ENCODE peak calls at places on chromosomes 13 and 19, in eight cellular contexts. Z is left lung, W is T follicular helper cell, S is GM03348, T is AG04449, B is aorta, N is NCI-H1417, C is AG08395. F is an unnamed sample.

GRCh38 chr19:8511573-8512101 is 2.3 kb downstream of the ZNF414 start:
- DNase-seq in Z (no peak), W (no peak), S (no peak), T (no peak), B (no peak), N (no peak), C (no peak), F (no peak)

GRCh38 chr19:10473192-10473591 is 30.0 kb downstream of the KEAP1 start:
- DNase-seq in Z (no peak), W (no peak), S (no peak), T (no peak), B (no peak), N (no peak), C (no peak), F (no peak)

GRCh38 chr19:56162258-56162657 is 13.6 kb upstream of the GALP start:
- DNase-seq in Z (no peak), W (no peak), S (no peak), T (no peak), B (no peak), N (no peak), C (no peak), F (no peak)

GRCh38 chr19:23015660-23016059 is 12.7 kb upstream of the ZNF728 start:
- DNase-seq in Z (no peak), W (no peak), S (no peak), T (no peak), B (no peak), N (no peak), C (no peak), F (no peak)

GRCh38 chr19:50434525-50434924 is 1.8 kb downstream of the MYBPC2 start:
- DNase-seq in Z (no peak), W (no peak), S (no peak), T (no peak), B (no peak), N (no peak), C (no peak), F (no peak)

GRCh38 chr13:75485286-75486062 is 3.5 kb upstream of the TBC1D4 start:
- DNase-seq in Z (no peak), W (no peak), S (no peak), T (peak; percentile 21), B (no peak), N (no peak), C (peak; percentile 20), F (no peak)

GRCh38 chr13:85099245-85099644 is 700.0 kb downstream of the SLITRK6 start:
- DNase-seq in Z (no peak), W (no peak), S (no peak), T (no peak), B (no peak), N (no peak), C (no peak), F (no peak)

GRCh38 chr19:38929929-38930775 is at the start of gene SARS2:
- DNase-seq in Z (peak; percentile 93), W (peak; percentile 88), S (peak; percentile 99), T (peak; percentile 59), B (peak; percentile 97), N (peak; percentile 97), C (peak; percentile 99), F (peak; percentile 95)

GRCh38 chr13:25528266-25528665 is 156.5 kb downstream of the ATP8A2 start:
- DNase-seq in Z (no peak), W (no peak), S (no peak), T (no peak), B (no peak), N (no peak), C (no peak), F (no peak)

GRCh38 chr13:64457976-64458375 is 2772.2 kb downstream of the PCDH9 start:
- DNase-seq in Z (no peak), W (no peak), S (peak; percentile 36), T (peak; percentile 49), B (no peak), N (no peak), C (no peak), F (no peak)

GRCh38 chr13:30759748-30760147 is 24.4 kb downstream of the ALOX5AP start:
- DNase-seq in Z (no peak), W (no peak), S (no peak), T (no peak), B (no peak), N (no peak), C (no peak), F (no peak)

GRCh38 chr19:33719366-33720154 is 77.1 kb upstream of the KCTD15 start:
- DNase-seq in Z (no peak), W (no peak), S (no peak), T (no peak), B (no peak), N (peak; percentile 39), C (no peak), F (no peak)

GRCh38 chr13:31027136-31027535 is 94.7 kb downstream of the TEX26 start:
- DNase-seq in Z (no peak), W (no peak), S (no peak), T (no peak), B (no peak), N (no peak), C (no peak), F (no peak)

GRCh38 chr19:14081797-14082674 is 3.5 kb downstream of the C19orf67 start:
- DNase-seq in Z (no peak), W (no peak), S (peak; percentile 47), T (no peak), B (peak; percentile 86), N (no peak), C (no peak), F (peak; percentile 83)

GRCh38 chr13:29901714-29902631 is 51.6 kb upstream of the UBL3 start:
- DNase-seq in Z (peak; percentile 68), W (no peak), S (peak; percentile 75), T (peak; percentile 79), B (no peak), N (peak; percentile 60), C (peak; percentile 88), F (no peak)

GRCh38 chr13:44906758-44907157 is 82.5 kb downstream of the NUFIP1 start:
- DNase-seq in Z (no peak), W (no peak), S (peak; percentile 41), T (no peak), B (no peak), N (peak; percentile 4), C (peak; percentile 36), F (no peak)

GRCh38 chr19:52585101-52585500 is 15.0 kb downstream of the ZNF701 start:
- DNase-seq in Z (peak; percentile 39), W (no peak), S (no peak), T (no peak), B (no peak), N (no peak), C (no peak), F (no peak)

GRCh38 chr13:113184568-113185440 is 23.7 kb downstream of the PCID2 start:
- DNase-seq in Z (no peak), W (no peak), S (no peak), T (no peak), B (no peak), N (no peak), C (no peak), F (no peak)

GRCh38 chr13:20356437-20356836 is 124.3 kb upstream of the GJB6 start:
- DNase-seq in Z (no peak), W (no peak), S (no peak), T (no peak), B (no peak), N (no peak), C (no peak), F (no peak)

GRCh38 chr19:49938662-49939061 is 9.4 kb upstream of the NUP62 start:
- DNase-seq in Z (no peak), W (no peak), S (no peak), T (no peak), B (peak; percentile 16), N (no peak), C (no peak), F (no peak)

GRCh38 chr13:105979586-105979985 is 555.9 kb downstream of the EFNB2 start:
- DNase-seq in Z (peak; percentile 40), W (no peak), S (no peak), T (no peak), B (no peak), N (peak; percentile 47), C (no peak), F (no peak)

GRCh38 chr19:11418518-11419506 is at the start of gene RGL3:
- DNase-seq in Z (peak; percentile 58), W (no peak), S (peak; percentile 40), T (no peak), B (peak; percentile 91), N (peak; percentile 36), C (peak; percentile 56), F (peak; percentile 67)

GRCh38 chr19:7294571-7295212 is 478 bp upstream of the INSR start:
- DNase-seq in Z (peak; percentile 78), W (no peak), S (peak; percentile 65), T (no peak), B (peak; percentile 93), N (peak; percentile 45), C (peak; percentile 68), F (peak; percentile 88)

GRCh38 chr19:2678043-2678671 is 24.3 kb downstream of the GNG7 start:
- DNase-seq in Z (no peak), W (no peak), S (no peak), T (no peak), B (no peak), N (no peak), C (no peak), F (no peak)

GRCh38 chr13:28313579-28313978 is 175.2 kb downstream of the PAN3 start:
- DNase-seq in Z (no peak), W (no peak), S (peak; percentile 49), T (no peak), B (no peak), N (no peak), C (no peak), F (no peak)

GRCh38 chr13:77492982-77493381 is 42.5 kb upstream of the SCEL start:
- DNase-seq in Z (no peak), W (no peak), S (peak; percentile 25), T (no peak), B (no peak), N (peak; percentile 45), C (no peak), F (no peak)

GRCh38 chr13:24923305-24923640 is 159.3 kb downstream of the RNF17 start:
- DNase-seq in Z (no peak), W (no peak), S (peak; percentile 63), T (peak; percentile 34), B (no peak), N (peak; percentile 8), C (peak; percentile 48), F (no peak)

GRCh38 chr13:26034018-26034417 is 17.8 kb downstream of the SHISA2 start:
- DNase-seq in Z (no peak), W (no peak), S (no peak), T (no peak), B (no peak), N (no peak), C (no peak), F (no peak)

GRCh38 chr13:25085125-25085742 is 10.7 kb upstream of the PABPC3 start:
- DNase-seq in Z (no peak), W (no peak), S (peak; percentile 48), T (no peak), B (no peak), N (peak; percentile 46), C (peak; percentile 35), F (no peak)

GRCh38 chr19:2926341-2927031 is 18.3 kb downstream of the ZNF77 start:
- DNase-seq in Z (no peak), W (no peak), S (no peak), T (no peak), B (no peak), N (no peak), C (no peak), F (no peak)